ENCODE peak calls at places on chromosome 1, in five cellular contexts. K is PC-3, X is fibroblast of lung, N is brain microvascular endothelial cell, D is IMR-90. B is an unnamed sample. For H3K27me3, the result is how much of the 10 kb centered on the place peaks cover.

GRCh38 chr1:246959944-246960693 is 28.4 kb upstream of the AHCTF1 start:
- DNase-seq in X (peak), K (no peak), D (no peak), N (no peak), B (peak)

GRCh38 chr1:55699151-55699695 is 484.1 kb upstream of the USP24 start:
- DNase-seq in N (no peak), K (no peak), X (no peak), D (no peak), B (no peak)

GRCh38 chr1:181089017-181089776 is 697 bp downstream of the IER5 start:
- DNase-seq in D (no peak), K (no peak), N (no peak), X (no peak), B (peak)

GRCh38 chr1:220189750-220190347 is 82.4 kb downstream of the RAB3GAP2 start:
- DNase-seq in D (peak), N (no peak), X (peak), K (peak), B (peak)

GRCh38 chr1:82503805-82504204 is 703.1 kb downstream of the ADGRL2 start:
- DNase-seq in D (no peak), N (no peak), K (no peak), X (peak), B (peak)

GRCh38 chr1:198648584-198648983 is 9.7 kb downstream of the PTPRC start:
- DNase-seq in K (no peak), N (no peak), X (no peak), D (no peak), B (no peak)

GRCh38 chr1:183590225-183591191 is at the start of gene NCF2:
- DNase-seq in N (no peak), K (no peak), X (no peak), D (peak), B (no peak)

GRCh38 chr1:41918450-41919043 is at the start of gene HIVEP3:
- DNase-seq in N (no peak), K (peak), D (no peak), X (peak), B (peak)

GRCh38 chr1:229221106-229222019 is 49.5 kb upstream of the RAB4A start:
- DNase-seq in D (peak), N (peak), K (peak), X (peak), B (no peak)

GRCh38 chr1:37403166-37403565 is 71.2 kb upstream of the ZC3H12A start:
- DNase-seq in N (no peak), K (no peak), D (no peak), X (no peak), B (no peak)

GRCh38 chr1:177849130-177849529 is 120.7 kb downstream of the SEC16B start:
- DNase-seq in X (peak), N (no peak), K (no peak), D (peak), B (no peak)

GRCh38 chr1:100721502-100722205 is 2.1 kb downstream of the VCAM1 start:
- DNase-seq in X (peak), N (peak), D (peak), K (no peak), B (peak)

GRCh38 chr1:5370321-5370720 is 621.9 kb downstream of the NPHP4 start:
- DNase-seq in N (no peak), D (no peak), X (no peak), K (no peak), B (no peak)

GRCh38 chr1:150820710-150821521 is 12.9 kb upstream of the CTSK start:
- DNase-seq in D (peak), K (peak), N (peak), X (peak), B (no peak)

GRCh38 chr1:234953655-234954420 is 174.8 kb downstream of the TOMM20 start:
- DNase-seq in X (no peak), N (no peak), D (no peak), K (no peak), B (no peak)

GRCh38 chr1:210089848-210090247 is 142.7 kb upstream of the SERTAD4 start:
- DNase-seq in K (peak), X (no peak), N (no peak), D (peak), B (peak)

GRCh38 chr1:152899027-152899426 is 9.3 kb upstream of the IVL start:
- DNase-seq in N (no peak), D (no peak), X (no peak), K (no peak), B (no peak)

GRCh38 chr1:9435101-9435636 is 104.1 kb upstream of the SLC25A33 start:
- DNase-seq in X (no peak), N (no peak), K (no peak), D (no peak), B (no peak)

GRCh38 chr1:180974236-180974635 is 48.4 kb downstream of the STX6 start:
- DNase-seq in X (no peak), D (no peak), N (no peak), K (peak), B (no peak)

GRCh38 chr1:151618470-151618869 is 6.6 kb downstream of the SNX27 start:
- DNase-seq in X (no peak), K (no peak), D (no peak), N (no peak), B (no peak)

GRCh38 chr1:109890115-109890953 is 20.3 kb upstream of the CSF1 start:
- DNase-seq in X (no peak), K (no peak), D (no peak), N (no peak), B (no peak)

GRCh38 chr1:196152086-196152485 is 456.2 kb downstream of the KCNT2 start:
- DNase-seq in N (no peak), K (no peak), D (no peak), X (no peak), B (no peak)

GRCh38 chr1:55893155-55893554 is 678.0 kb upstream of the USP24 start:
- DNase-seq in D (peak), N (peak), X (peak), K (peak), B (peak)

GRCh38 chr1:98342556-98342955 is 319.0 kb upstream of the SNX7 start:
- DNase-seq in N (peak), X (no peak), D (peak), K (no peak), B (no peak)

GRCh38 chr1:33738536-33738935 is 125.3 kb upstream of the HMGB4 start:
- DNase-seq in X (no peak), K (no peak), N (no peak), D (no peak), B (no peak)

GRCh38 chr1:33736496-33736895 is 127.4 kb upstream of the HMGB4 start:
- DNase-seq in N (no peak), D (no peak), X (no peak), K (no peak), B (no peak)

GRCh38 chr1:33740040-33740745 is 123.7 kb upstream of the HMGB4 start:
- DNase-seq in N (no peak), X (no peak), K (no peak), D (no peak), B (no peak)

GRCh38 chr1:33738976-33739375 is 124.9 kb upstream of the HMGB4 start:
- DNase-seq in X (no peak), N (no peak), D (no peak), K (no peak), B (no peak)

GRCh38 chr1:33735624-33736023 is 128.3 kb upstream of the HMGB4 start:
- DNase-seq in X (peak), K (peak), D (no peak), N (no peak), B (peak)
- TF ChIP-seq CTCF in X (no peak), K (peak), D (peak), N (no peak), B (peak)

GRCh38 chr1:27971674-27972073 is 11.9 kb downstream of the XKR8 start:
- DNase-seq in X (peak), K (no peak), D (no peak), N (no peak), B (peak)

GRCh38 chr1:27970401-27970800 is 10.6 kb downstream of the XKR8 start:
- DNase-seq in N (peak), D (peak), K (peak), X (peak), B (no peak)

GRCh38 chr1:27972141-27972540 is 12.4 kb downstream of the XKR8 start:
- DNase-seq in X (no peak), K (no peak), N (no peak), D (no peak), B (no peak)

GRCh38 chr1:27968692-27969091 is 8.9 kb downstream of the XKR8 start:
- DNase-seq in X (peak), N (peak), D (peak), K (peak), B (no peak)

DNA sequence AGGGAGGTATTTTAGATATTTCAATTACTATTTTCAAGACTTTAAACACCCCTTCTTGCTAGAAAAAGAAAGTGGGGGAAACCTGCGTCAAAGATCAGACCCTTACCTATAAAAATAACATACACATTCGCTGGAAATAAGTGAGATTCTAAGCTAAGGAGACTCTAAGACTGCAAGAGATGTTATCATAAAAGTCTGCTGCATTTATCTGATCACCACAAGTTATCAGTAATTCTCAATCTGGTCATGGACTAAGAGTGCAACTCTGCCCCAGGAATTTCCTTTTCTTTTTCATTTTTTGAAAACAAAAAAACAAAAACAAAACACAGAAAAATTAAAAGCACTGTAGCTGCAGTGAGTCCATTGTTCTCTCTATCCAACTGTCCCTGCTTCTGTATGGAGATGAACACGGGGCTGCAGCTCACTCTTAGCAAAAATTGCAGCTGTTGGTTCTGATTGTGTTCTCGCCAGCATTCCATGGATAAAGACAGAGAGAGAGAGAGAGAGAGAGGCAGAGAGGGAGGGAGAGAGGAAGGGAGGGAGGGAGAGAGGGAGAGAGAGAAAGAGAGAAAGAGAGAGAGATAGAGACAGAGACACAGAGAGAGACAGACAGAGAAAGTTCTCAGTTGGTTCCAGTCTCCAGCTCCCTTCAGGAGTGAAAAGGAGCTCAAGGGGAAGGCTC is 14.1 kb downstream of the XKR8 start:
- DNase-seq in N (no peak), K (no peak), X (no peak), D (no peak), B (no peak)
- H3K27me3 ChIP-seq in N (under half), K (under half), X (under half), D (under half), B (under half)

GRCh38 chr1:230978491-230979388 is at the start of the genes ARV1 and TTC13:
- DNase-seq in X (peak), D (peak), K (peak), N (peak), B (peak)
- TF ChIP-seq CTCF in X (no peak), D (peak), K (peak), N (peak), B (peak)

GRCh38 chr1:165355221-165355976 is 1.1 kb downstream of the LMX1A start:
- DNase-seq in X (no peak), K (no peak), D (no peak), N (no peak), B (no peak)
- H3K27me3 ChIP-seq in X (under half), K (half or more), D (half or more), N (half or more), B (half or more)

GRCh38 chr1:204207136-204207616 is 6.6 kb downstream of the GOLT1A start:
- DNase-seq in K (peak), X (peak), N (peak), D (no peak), B (peak)
- TF ChIP-seq CTCF in K (peak), X (peak), N (peak), D (peak), B (peak)

GRCh38 chr1:205572426-205572825 is 59.4 kb downstream of the ELK4 start:
- DNase-seq in X (no peak), N (no peak), K (no peak), D (no peak), B (no peak)
- H3K27me3 ChIP-seq in X (half or more), N (half or more), K (under half), D (half or more), B (half or more)

GRCh38 chr1:93129507-93130099 is 50.5 kb downstream of the MTF2 start:
- DNase-seq in D (no peak), X (no peak), N (no peak), K (no peak), B (no peak)
- TF ChIP-seq CTCF in D (no peak), X (no peak), N (no peak), K (no peak), B (no peak)

GRCh38 chr1:921011-921837 is 2.5 kb upstream of the SAMD11 start:
- DNase-seq in K (peak), X (peak), N (peak), D (peak), B (peak)
- H3K27me3 ChIP-seq in K (half or more), X (under half), N (half or more), D (under half), B (under half)

GRCh38 chr1:67651031-67651430 is 34.0 kb upstream of the GADD45A start:
- DNase-seq in D (no peak), K (no peak), N (no peak), X (no peak), B (no peak)
- TF ChIP-seq CTCF in D (no peak), K (no peak), N (no peak), X (no peak), B (no peak)